ENCODE peak calls at places on chromosomes 3 and 15, in four cellular contexts. M is GM12865, L is Panc1, G is pons. P is an unnamed sample.

GRCh38 chr15:75640483-75641175 is 605 bp upstream of the IMP3 start:
- DNase-seq in G (peak), L (peak), M (peak), P (peak)

GRCh38 chr3:5633960-5634359 is 446.5 kb downstream of the EDEM1 start:
- DNase-seq in G (no peak), L (no peak), M (no peak), P (no peak)

GRCh38 chr3:115697263-115698053 is 74.1 kb downstream of the GAP43 start:
- DNase-seq in L (no peak), M (no peak), G (no peak), P (no peak)

GRCh38 chr3:38558864-38559263 is 62.7 kb downstream of the EXOG start:
- DNase-seq in G (no peak), M (no peak), L (no peak), P (no peak)

GRCh38 chr15:53522878-53523455 is 236.5 kb downstream of the WDR72 start:
- DNase-seq in M (no peak), G (no peak), L (no peak), P (no peak)

GRCh38 chr3:178802993-178803693 is 266.9 kb downstream of the KCNMB2 start:
- DNase-seq in M (no peak), L (no peak), G (no peak), P (peak)

GRCh38 chr3:72520690-72521308 is 327.4 kb downstream of the SHQ1 start:
- DNase-seq in M (peak), G (no peak), L (no peak), P (peak)

GRCh38 chr15:85760531-85761371 is 34.0 kb downstream of the KLHL25 start:
- DNase-seq in G (no peak), M (no peak), L (no peak), P (no peak)

GRCh38 chr3:46491089-46492070 is 6.4 kb upstream of the RTP3 start:
- DNase-seq in M (no peak), L (no peak), G (no peak), P (peak)

GRCh38 chr3:72380193-72380592 is 468.1 kb downstream of the SHQ1 start:
- DNase-seq in L (no peak), G (no peak), M (no peak), P (peak)

GRCh38 chr3:14001136-14001535 is 121.3 kb upstream of the WNT7A start:
- DNase-seq in M (no peak), L (no peak), G (no peak), P (peak)

GRCh38 chr15:60135961-60136360 is 131.8 kb downstream of the FOXB1 start:
- DNase-seq in L (no peak), G (peak), M (no peak), P (no peak)

P was measured in bronchial epithelial cell.